ENCODE peak calls at places on chromosomes 11 and 22, in five cellular contexts. T is H1, Y is MM.1S, A is fibroblast of lung, O is gastrocnemius medialis. L is an unnamed sample.

GRCh38 chr11:7551571-7551970 is 37.8 kb downstream of the PPFIBP2 start:
- DNase-seq in T (no peak), Y (no peak), A (peak; percentile 51), O (no peak), L (no peak)

GRCh38 chr11:115202061-115202460 is 302.2 kb downstream of the CADM1 start:
- DNase-seq in T (no peak), Y (no peak), A (no peak), O (no peak), L (no peak)

GRCh38 chr11:130827697-130828377 is 88.4 kb downstream of the SNX19 start:
- DNase-seq in T (peak; percentile 66), Y (peak; percentile 84), A (peak; percentile 84), O (peak; percentile 53), L (peak; percentile 87)

GRCh38 chr11:64522843-64523242 is 68.2 kb upstream of the SLC22A12 start:
- DNase-seq in T (no peak), Y (no peak), A (no peak), O (no peak), L (no peak)

GRCh38 chr22:49723478-49724029 is 104.1 kb downstream of the BRD1 start:
- DNase-seq in T (no peak), Y (no peak), A (no peak), O (no peak), L (no peak)

GRCh38 chr22:31561970-31562369 is 65.6 kb downstream of the SFI1 start:
- DNase-seq in T (no peak), Y (no peak), A (no peak), O (no peak), L (no peak)

GRCh38 chr11:127133061-127133460 is 132.5 kb upstream of the KIRREL3 start:
- DNase-seq in T (no peak), Y (no peak), A (no peak), O (no peak), L (no peak)

GRCh38 chr11:71245601-71246391 is 6.6 kb downstream of the SHANK2 start:
- DNase-seq in T (no peak), Y (no peak), A (no peak), O (no peak), L (no peak)

GRCh38 chr11:37500425-37500824 is 902.4 kb upstream of the RAG2 start:
- DNase-seq in T (no peak), Y (no peak), A (no peak), O (no peak), L (peak; percentile 39)

GRCh38 chr11:75245356-75246005 is 4.9 kb downstream of the TPBGL start:
- DNase-seq in T (no peak), Y (no peak), A (no peak), O (no peak), L (no peak)

GRCh38 chr11:132941024-132941646 is 591.2 kb downstream of the OPCML start:
- DNase-seq in T (no peak), Y (no peak), A (peak; percentile 62), O (no peak), L (peak; percentile 65)

GRCh38 chr11:2207773-2208621 is 36.4 kb upstream of the TH start:
- DNase-seq in T (no peak), Y (no peak), A (no peak), O (no peak), L (no peak)

GRCh38 chr11:11263238-11264030 is 89.6 kb downstream of the CSNK2A3 start:
- DNase-seq in T (no peak), Y (no peak), A (no peak), O (peak; percentile 24), L (no peak)

GRCh38 chr22:39612811-39613548 is 42.4 kb downstream of the CACNA1I start:
- DNase-seq in T (no peak), Y (no peak), A (no peak), O (no peak), L (no peak)

GRCh38 chr22:32341122-32341740 is 16.4 kb upstream of the RFPL3 start:
- DNase-seq in T (no peak), Y (no peak), A (no peak), O (no peak), L (no peak)

GRCh38 chr11:59773082-59773438 is 17.9 kb downstream of the STX3 start:
- DNase-seq in T (no peak), Y (no peak), A (no peak), O (no peak), L (no peak)

GRCh38 chr22:29345932-29346331 is 30.4 kb upstream of the RASL10A start:
- DNase-seq in T (no peak), Y (no peak), A (no peak), O (no peak), L (no peak)

GRCh38 chr11:62788991-62789390 is 1.8 kb downstream of the TMEM179B start:
- DNase-seq in T (no peak), Y (no peak), A (no peak), O (no peak), L (no peak)

GRCh38 chr11:2269601-2270321 is 627 bp downstream of the ASCL2 start:
- DNase-seq in T (peak; percentile 62), Y (no peak), A (peak; percentile 57), O (no peak), L (peak; percentile 84)

GRCh38 chr11:70397983-70398833 is at the start of gene CTTN:
- DNase-seq in T (peak; percentile 80), Y (peak; percentile 54), A (peak; percentile 84), O (peak; percentile 76), L (peak; percentile 92)

GRCh38 chr11:124612045-124612444 is 817 bp downstream of the PANX3 start:
- DNase-seq in T (no peak), Y (peak; percentile 64), A (no peak), O (no peak), L (no peak)

GRCh38 chr11:126109941-126110731 is 47.5 kb upstream of the CDON start:
- DNase-seq in T (no peak), Y (no peak), A (peak; percentile 74), O (peak; percentile 38), L (no peak)

DNA sequence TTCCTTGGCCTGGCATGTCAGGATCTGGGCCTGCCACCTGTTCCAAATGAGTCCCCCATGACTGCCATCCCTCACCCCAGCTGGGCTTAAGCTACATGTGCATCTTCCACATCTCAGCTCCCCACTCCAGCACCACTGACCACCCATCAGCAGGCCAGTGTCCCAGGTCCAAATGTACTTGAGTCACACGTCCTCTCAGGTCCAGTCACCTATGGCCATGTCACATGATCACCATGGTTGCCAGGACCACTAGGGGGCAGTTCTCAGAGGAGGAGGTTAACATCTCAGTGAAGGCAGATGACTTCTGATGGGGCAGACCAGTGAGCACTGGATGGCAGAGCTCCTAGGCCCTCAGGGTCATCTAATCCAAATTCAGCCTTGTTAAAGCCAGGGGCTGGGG is 41.9 kb upstream of the WNT11 start:
- DNase-seq in T (no peak), Y (no peak), A (no peak), O (no peak), L (no peak)
- H3K27me3 ChIP-seq in T (peaks cover 6% of the 10 kb centered on the region), Y (peaks cover 19% of the 10 kb centered on the region), A (peaks cover 10% of the 10 kb centered on the region), O (no peaks in the 10 kb centered on the region), L (no peaks in the 10 kb centered on the region)

DNA sequence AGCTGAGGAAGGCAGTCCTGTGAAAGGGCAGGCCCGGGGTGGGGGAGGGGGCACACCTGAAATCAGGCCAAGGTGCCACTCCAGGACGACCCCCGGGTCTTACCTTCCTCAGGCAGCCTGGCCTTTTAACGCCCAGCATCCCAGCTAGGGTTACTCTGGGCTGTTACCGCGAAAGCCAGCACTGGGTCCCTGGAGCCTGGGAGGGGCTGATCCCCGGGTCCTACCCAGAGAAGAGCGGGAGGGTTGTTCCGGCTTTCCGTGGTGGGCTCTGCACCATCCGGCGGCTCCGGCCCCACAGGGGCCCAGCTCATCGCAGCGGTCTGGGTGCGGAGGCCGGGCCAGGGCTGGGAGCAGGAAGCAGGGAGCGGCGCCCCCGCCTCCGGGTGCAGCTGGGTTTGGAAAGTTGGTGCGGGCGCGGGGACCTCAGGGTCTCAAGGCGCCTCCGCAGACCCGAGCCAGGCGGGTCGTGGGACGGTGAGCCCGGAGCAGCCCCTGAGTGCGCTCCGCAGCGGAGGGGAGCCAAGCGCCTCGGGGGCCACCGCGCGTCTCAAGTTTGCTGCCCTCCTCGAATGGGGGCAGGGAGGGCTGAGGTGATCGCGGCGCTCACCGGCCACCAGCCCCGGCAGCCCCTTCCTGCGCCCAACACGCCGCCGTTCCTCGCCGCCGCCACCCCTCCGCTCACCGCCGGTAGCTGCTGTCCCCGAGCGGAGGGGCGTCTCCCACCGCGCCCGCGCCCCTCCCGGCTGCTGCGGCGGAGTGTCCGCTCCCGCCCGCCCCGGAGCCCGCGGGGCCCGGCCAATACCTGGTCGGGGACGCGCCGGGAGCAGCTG is 831 bp downstream of the CHST1 start:
- DNase-seq in T (no peak), Y (no peak), A (no peak), O (no peak), L (no peak)
- H3K27me3 ChIP-seq in T (peaks cover 35% of the 10 kb centered on the region), Y (peaks cover 93% of the 10 kb centered on the region), A (peaks cover 41% of the 10 kb centered on the region), O (peaks cover 27% of the 10 kb centered on the region), L (peaks cover 73% of the 10 kb centered on the region)

GRCh38 chr11:117671370-117671769 is 125.6 kb downstream of the DSCAML1 start:
- DNase-seq in T (no peak), Y (no peak), A (no peak), O (no peak), L (no peak)
- H3K27me3 ChIP-seq in T (no peaks in the 10 kb centered on the region), Y (peaks cover 95% of the 10 kb centered on the region), A (no peaks in the 10 kb centered on the region), O (no peaks in the 10 kb centered on the region), L (peaks cover 11% of the 10 kb centered on the region)

GRCh38 chr11:46526489-46527215 is 67.2 kb downstream of the AMBRA1 start:
- DNase-seq in T (no peak), Y (no peak), A (no peak), O (no peak), L (no peak)
- H3K27me3 ChIP-seq in T (no peaks in the 10 kb centered on the region), Y (no peaks in the 10 kb centered on the region), A (no peaks in the 10 kb centered on the region), O (no peaks in the 10 kb centered on the region), L (no peaks in the 10 kb centered on the region)

GRCh38 chr11:122145715-122146274 is 29.8 kb upstream of the BLID start:
- DNase-seq in T (no peak), Y (no peak), A (no peak), O (no peak), L (no peak)

GRCh38 chr11:122144752-122145151 is 28.7 kb upstream of the BLID start:
- DNase-seq in T (no peak), Y (no peak), A (no peak), O (no peak), L (no peak)

GRCh38 chr11:122150484-122151124 is 34.6 kb upstream of the BLID start:
- DNase-seq in T (no peak), Y (no peak), A (no peak), O (no peak), L (no peak)

GRCh38 chr11:122146475-122146874 is 30.5 kb upstream of the BLID start:
- DNase-seq in T (no peak), Y (no peak), A (no peak), O (no peak), L (no peak)

GRCh38 chr11:122149232-122149631 is 33.2 kb upstream of the BLID start:
- DNase-seq in T (no peak), Y (no peak), A (no peak), O (no peak), L (no peak)
- H3K27me3 ChIP-seq in T (no peaks in the 10 kb centered on the region), Y (no peaks in the 10 kb centered on the region), A (no peaks in the 10 kb centered on the region), O (no peaks in the 10 kb centered on the region), L (peaks cover 2% of the 10 kb centered on the region)

L was measured in hepatocyte.